ENCODE peak calls at places on chromosomes 2 and 18, in eight cellular contexts. X is stomach; C is cardiac fibroblast; L is HCT116; N is GM12878; P is GM23338; W is activated CD8-positive, alpha-beta T cell treated with anti-CD3 and anti-CD28 coated beads for 36 hours; I is astrocyte. A is an unnamed sample.

GRCh38 chr2:110099036-110099420 is 16.6 kb downstream of the MALL start:
- DNase-seq in X (no peak), C (no peak), L (no peak), N (no peak), P (no peak), W (no peak), I (no peak), A (no peak)

GRCh38 chr2:173903611-173904394 is 61.4 kb downstream of the SP3 start:
- DNase-seq in X (no peak), C (peak), L (no peak), N (no peak), P (no peak), W (no peak), I (peak), A (no peak)

GRCh38 chr2:135091681-135092080 is 39.6 kb downstream of the RAB3GAP1 start:
- DNase-seq in X (no peak), C (no peak), L (no peak), N (no peak), P (no peak), W (no peak), I (no peak), A (no peak)

GRCh38 chr2:240988146-240988545 is 10.3 kb upstream of the SNED1 start:
- DNase-seq in X (no peak), C (peak), L (no peak), N (no peak), P (no peak), W (no peak), I (no peak), A (no peak)

GRCh38 chr2:16173893-16174692 is 233.7 kb downstream of the MYCN start:
- DNase-seq in X (no peak), C (no peak), L (no peak), N (no peak), P (no peak), W (no peak), I (no peak), A (no peak)

GRCh38 chr18:55384115-55384514 is 203.9 kb downstream of the TCF4 start:
- DNase-seq in X (no peak), C (no peak), L (no peak), N (no peak), P (no peak), W (no peak), I (no peak), A (no peak)

GRCh38 chr2:8797682-8798081 is 39.7 kb downstream of the KIDINS220 start:
- DNase-seq in X (no peak), C (no peak), L (no peak), N (no peak), P (no peak), W (no peak), I (no peak), A (no peak)

GRCh38 chr2:55883829-55884228 is 39.8 kb downstream of the EFEMP1 start:
- DNase-seq in X (no peak), C (no peak), L (no peak), N (no peak), P (no peak), W (no peak), I (no peak), A (no peak)

GRCh38 chr18:50203801-50204604 is 9.1 kb upstream of the MYO5B start:
- DNase-seq in X (peak), C (peak), L (peak), N (no peak), P (peak), W (peak), I (peak), A (no peak)

GRCh38 chr18:64929026-64929425 is 780.1 kb upstream of the LINC00305 start:
- DNase-seq in X (no peak), C (peak), L (no peak), N (no peak), P (no peak), W (no peak), I (peak), A (no peak)

GRCh38 chr18:68840554-68841263 is 42.8 kb downstream of the CCDC102B start:
- DNase-seq in X (no peak), C (peak), L (peak), N (no peak), P (peak), W (no peak), I (peak), A (peak)

GRCh38 chr2:3604207-3604877 is 9.4 kb downstream of the COLEC11 start:
- DNase-seq in X (no peak), C (no peak), L (no peak), N (no peak), P (no peak), W (no peak), I (no peak), A (no peak)

GRCh38 chr2:128469203-128469602 is 150.5 kb upstream of the HS6ST1 start:
- DNase-seq in X (no peak), C (peak), L (peak), N (no peak), P (no peak), W (peak), I (no peak), A (no peak)
- TF ChIP-seq CTCF in X (no peak), C (peak), L (peak), N (peak), P (peak), W (peak), I (peak), A (peak)

DNA sequence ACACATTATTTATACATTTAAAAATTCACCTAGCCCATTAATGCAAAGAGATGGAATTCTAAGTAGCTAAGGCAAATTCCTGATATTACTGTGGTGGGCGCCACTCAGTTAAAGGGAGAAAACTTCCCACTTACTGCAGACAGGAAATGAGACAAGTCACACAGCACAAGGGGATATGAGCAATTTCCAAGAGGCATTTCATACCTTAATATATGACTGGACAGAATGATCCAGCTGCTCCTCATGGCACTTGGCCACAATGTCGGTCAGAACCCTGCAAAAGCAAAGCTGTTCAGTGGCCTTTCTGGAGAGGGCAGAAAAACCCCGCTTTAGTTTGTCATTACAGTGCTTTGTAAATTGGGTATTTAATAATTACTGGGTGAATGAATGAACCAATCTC is 121.4 kb upstream of the CCDC195 start:
- DNase-seq in X (no peak), C (peak), L (no peak), N (no peak), P (no peak), W (no peak), I (peak), A (peak)
- TF ChIP-seq CTCF in X (no peak), C (peak), L (no peak), N (no peak), P (no peak), W (no peak), I (no peak), A (no peak)

GRCh38 chr2:24909555-24910177 is 10.4 kb downstream of the ADCY3 start:
- DNase-seq in X (no peak), C (no peak), L (no peak), N (no peak), P (no peak), W (no peak), I (peak), A (peak)

GRCh38 chr2:24910245-24910644 is 9.8 kb downstream of the ADCY3 start:
- DNase-seq in X (no peak), C (no peak), L (no peak), N (no peak), P (no peak), W (no peak), I (no peak), A (no peak)

GRCh38 chr2:24906466-24906865 is 13.6 kb downstream of the ADCY3 start:
- DNase-seq in X (no peak), C (no peak), L (no peak), N (no peak), P (no peak), W (no peak), I (no peak), A (no peak)

GRCh38 chr2:24908316-24908937 is 11.6 kb downstream of the ADCY3 start:
- DNase-seq in X (no peak), C (no peak), L (no peak), N (no peak), P (no peak), W (no peak), I (no peak), A (no peak)

DNA sequence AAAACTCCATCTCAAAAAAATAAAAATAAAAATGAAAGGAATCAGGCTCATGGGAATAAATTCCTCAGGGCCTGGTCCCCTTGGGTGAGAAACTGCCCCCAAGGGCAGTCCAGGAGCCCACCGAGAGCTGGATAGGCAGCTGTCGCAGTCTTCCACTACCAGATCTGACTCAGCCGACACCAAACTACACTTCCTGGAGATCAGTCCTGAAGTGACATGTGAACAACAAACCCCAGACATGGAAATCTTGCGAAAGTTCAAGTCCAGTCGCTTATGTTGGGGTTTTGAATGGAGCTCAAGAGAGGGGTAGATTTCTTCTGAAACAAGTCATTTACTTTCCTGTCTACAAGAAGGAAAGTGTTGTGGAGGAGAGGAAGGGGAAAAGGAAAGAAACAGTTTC is 12.9 kb downstream of the ADCY3 start:
- DNase-seq in X (no peak), C (peak), L (no peak), N (no peak), P (no peak), W (no peak), I (no peak), A (no peak)
- TF ChIP-seq CTCF in X (no peak), C (no peak), L (no peak), N (no peak), P (no peak), W (no peak), I (no peak), A (no peak)

DNA sequence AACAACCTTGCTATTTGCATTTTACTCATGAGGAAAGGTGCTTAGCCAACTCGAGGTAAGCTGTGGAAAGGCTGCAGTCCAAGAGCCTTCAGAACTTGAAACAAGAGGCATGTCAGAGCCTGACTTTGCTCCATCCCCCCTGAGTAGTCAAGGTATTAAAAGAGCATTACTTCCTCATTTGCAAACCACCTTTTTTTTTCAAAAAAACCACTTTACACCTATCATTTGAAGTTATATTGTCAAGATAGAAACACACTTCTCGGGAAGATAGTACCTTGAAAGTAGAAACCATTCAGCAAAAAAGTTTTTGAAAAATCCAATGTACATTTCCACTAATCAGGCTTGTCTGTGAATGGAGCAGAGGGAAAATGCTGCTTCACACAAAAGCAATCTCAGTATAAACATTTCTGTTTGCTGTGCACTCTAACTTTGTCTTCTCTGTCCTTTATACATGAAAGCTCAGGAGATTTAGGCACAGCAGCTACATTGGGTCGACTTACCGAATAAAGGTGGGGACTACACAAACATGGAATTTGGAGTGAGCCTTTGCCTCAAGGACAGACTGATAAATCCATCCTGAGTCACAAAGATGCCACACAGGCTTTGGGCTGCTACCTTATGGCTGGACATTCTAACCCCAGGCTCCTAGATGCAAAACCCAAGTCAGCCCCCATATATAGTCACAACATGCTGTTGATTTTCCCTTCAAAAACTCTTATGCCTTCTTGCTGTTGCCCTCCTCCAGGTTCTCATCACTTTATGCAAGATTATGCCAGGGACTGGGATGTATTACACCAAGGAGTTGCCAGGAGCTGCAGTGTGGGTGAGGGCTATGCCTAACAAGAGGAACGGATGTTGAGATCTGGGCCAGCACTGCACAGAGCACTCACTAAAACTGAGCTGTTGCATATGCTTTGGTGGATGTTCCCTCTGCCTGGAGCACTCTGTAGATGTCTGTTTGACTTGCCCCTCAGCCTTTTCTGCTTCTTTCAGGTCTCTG is 41.4 kb upstream of the EML4 start:
- DNase-seq in X (no peak), C (no peak), L (no peak), N (peak), P (no peak), W (peak), I (no peak), A (no peak)
- TF ChIP-seq CTCF in X (no peak), C (no peak), L (no peak), N (no peak), P (no peak), W (no peak), I (no peak), A (no peak)

DNA sequence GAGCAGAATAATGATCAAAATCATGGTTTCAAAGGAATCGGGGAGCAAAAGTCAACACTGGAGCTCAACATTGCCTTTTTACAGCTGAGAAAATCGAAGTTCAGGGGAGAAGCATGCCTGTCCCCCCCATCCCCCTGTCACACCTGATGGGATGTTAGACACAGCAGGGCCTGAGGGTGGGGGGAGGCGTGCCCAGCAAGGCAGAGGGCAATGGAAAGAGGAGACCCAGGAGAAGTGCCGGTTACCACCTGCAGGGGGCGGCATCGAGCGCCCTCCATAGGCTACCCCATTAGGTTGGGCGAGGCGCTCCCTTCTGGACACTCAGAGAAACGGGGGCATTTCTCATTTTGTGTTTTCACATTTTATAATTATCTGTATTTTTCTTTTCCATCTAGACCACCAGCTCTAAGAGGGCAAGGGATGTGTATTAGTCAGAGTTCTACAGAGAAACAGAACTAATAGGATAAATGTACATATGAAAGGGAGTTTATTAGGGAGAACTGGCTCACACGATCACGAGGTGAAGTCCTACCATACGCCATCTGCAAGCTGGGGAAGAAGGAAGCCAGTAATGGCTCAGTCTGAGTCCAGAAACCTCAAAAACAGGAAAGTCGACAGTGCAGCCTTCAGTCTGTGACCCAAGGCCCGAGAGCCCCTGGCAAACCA is 271.3 kb downstream of the LRATD1 start:
- DNase-seq in X (peak), C (peak), L (peak), N (peak), P (peak), W (peak), I (no peak), A (no peak)
- TF ChIP-seq CTCF in X (peak), C (peak), L (peak), N (peak), P (peak), W (peak), I (no peak), A (peak)

A was measured in HFFc6.